ENCODE peak calls at places on chromosome 11, in nine cellular contexts. B is GM04504; C is effector memory CD8-positive, alpha-beta T cell; I is heart left ventricle; Q is EH; P is NCI-H1092 treated with DMSO at 0.1 percent for 48 hours; L is endothelial cell; G is astrocyte of the spinal cord; S is coronary artery. W is an unnamed sample.

GRCh38 chr11:102560555-102561011 is 30.0 kb upstream of the MMP7 start:
- DNase-seq in B (peak), C (no peak), I (no peak), Q (peak), P (no peak), L (no peak), G (peak), S (no peak), W (no peak)

GRCh38 chr11:2772544-2773031 is 72.8 kb upstream of the KCNQ1OT1 start:
- DNase-seq in B (peak), C (no peak), I (peak), Q (peak), P (no peak), L (peak), G (peak), S (peak), W (no peak)

GRCh38 chr11:90788956-90789355 is 566.1 kb upstream of the CHORDC1 start:
- DNase-seq in B (no peak), C (no peak), I (no peak), Q (no peak), P (no peak), L (no peak), G (no peak), S (no peak), W (no peak)

GRCh38 chr11:128696930-128697329 is 3.1 kb downstream of the FLI1 start:
- DNase-seq in B (no peak), C (no peak), I (no peak), Q (no peak), P (no peak), L (no peak), G (no peak), S (no peak), W (no peak)

GRCh38 chr11:5368502-5369043 is 15.0 kb upstream of the OR51M1 start:
- DNase-seq in B (no peak), C (no peak), I (no peak), Q (peak), P (no peak), L (no peak), G (no peak), S (no peak), W (no peak)

GRCh38 chr11:112637046-112637445 is 324.2 kb upstream of the NCAM1 start:
- DNase-seq in B (no peak), C (no peak), I (no peak), Q (no peak), P (no peak), L (no peak), G (no peak), S (no peak), W (peak)

GRCh38 chr11:118006153-118006534 is 19.9 kb downstream of the IL10RA start:
- DNase-seq in B (no peak), C (no peak), I (no peak), Q (no peak), P (no peak), L (no peak), G (no peak), S (no peak), W (no peak)

GRCh38 chr11:64661146-64661545 is 61.9 kb downstream of the NRXN2 start:
- DNase-seq in B (peak), C (no peak), I (peak), Q (peak), P (no peak), L (no peak), G (peak), S (peak), W (no peak)

GRCh38 chr11:19976281-19976941 is 183.9 kb downstream of the DBX1 start:
- DNase-seq in B (no peak), C (no peak), I (no peak), Q (no peak), P (no peak), L (no peak), G (no peak), S (no peak), W (no peak)

GRCh38 chr11:46238078-46238966 is 39.1 kb upstream of the CREB3L1 start:
- DNase-seq in B (no peak), C (peak), I (peak), Q (peak), P (peak), L (peak), G (peak), S (no peak), W (no peak)

GRCh38 chr11:68213135-68213515 is at the start of gene KMT5B:
- DNase-seq in B (peak), C (no peak), I (peak), Q (no peak), P (peak), L (no peak), G (peak), S (no peak), W (peak)

GRCh38 chr11:48088682-48089050 is 108.3 kb downstream of the PTPRJ start:
- DNase-seq in B (no peak), C (no peak), I (no peak), Q (no peak), P (peak), L (no peak), G (peak), S (no peak), W (no peak)

GRCh38 chr11:128283445-128283844 is 303.9 kb downstream of the ETS1 start:
- DNase-seq in B (no peak), C (no peak), I (no peak), Q (peak), P (no peak), L (no peak), G (no peak), S (no peak), W (no peak)

GRCh38 chr11:5349550-5349949 is 1.8 kb upstream of the OR51B6 start:
- DNase-seq in B (no peak), C (no peak), I (no peak), Q (no peak), P (no peak), L (no peak), G (no peak), S (no peak), W (no peak)

GRCh38 chr11:15625691-15626090 is 511.0 kb downstream of the INSC start:
- DNase-seq in B (no peak), C (no peak), I (no peak), Q (no peak), P (no peak), L (no peak), G (no peak), S (no peak), W (no peak)

GRCh38 chr11:46666516-46666915 is 33.9 kb downstream of the ARHGAP1 start:
- DNase-seq in B (no peak), C (no peak), I (no peak), Q (no peak), P (no peak), L (no peak), G (no peak), S (no peak), W (no peak)

GRCh38 chr11:57792870-57793269 is 31.3 kb downstream of the CTNND1 start:
- DNase-seq in B (no peak), C (no peak), I (no peak), Q (no peak), P (no peak), L (no peak), G (no peak), S (no peak), W (no peak)

GRCh38 chr11:65575568-65576231 is at the start of gene EHBP1L1:
- DNase-seq in B (no peak), C (peak), I (peak), Q (peak), P (no peak), L (peak), G (peak), S (peak), W (peak)

GRCh38 chr11:101127699-101128570 is 1.7 kb downstream of the PGR start:
- DNase-seq in B (no peak), C (no peak), I (peak), Q (no peak), P (no peak), L (peak), G (no peak), S (peak), W (no peak)

GRCh38 chr11:64888761-64889511 is 10.5 kb upstream of the EHD1 start:
- DNase-seq in B (no peak), C (no peak), I (peak), Q (no peak), P (no peak), L (no peak), G (no peak), S (no peak), W (no peak)

GRCh38 chr11:74684661-74685060 is 46.6 kb downstream of the CHRDL2 start:
- DNase-seq in B (no peak), C (no peak), I (no peak), Q (no peak), P (no peak), L (no peak), G (no peak), S (no peak), W (no peak)

GRCh38 chr11:46554205-46555162 is 39.3 kb downstream of the AMBRA1 start:
- DNase-seq in B (peak), C (no peak), I (no peak), Q (peak), P (no peak), L (no peak), G (peak), S (no peak), W (no peak)

GRCh38 chr11:76574406-76574805 is 96.1 kb downstream of the LRRC32 start:
- DNase-seq in B (no peak), C (no peak), I (no peak), Q (peak), P (no peak), L (no peak), G (peak), S (no peak), W (no peak)

GRCh38 chr11:76236092-76237026 is 30.1 kb upstream of the WNT11 start:
- DNase-seq in B (peak), C (no peak), I (peak), Q (peak), P (peak), L (no peak), G (no peak), S (no peak), W (peak)

GRCh38 chr11:47241740-47242400 is 6.7 kb downstream of the ACP2 start:
- DNase-seq in B (no peak), C (no peak), I (no peak), Q (peak), P (no peak), L (no peak), G (no peak), S (no peak), W (no peak)

GRCh38 chr11:118918686-118919280 is 6.9 kb downstream of the BCL9L start:
- DNase-seq in B (no peak), C (no peak), I (no peak), Q (peak), P (no peak), L (no peak), G (peak), S (no peak), W (no peak)

GRCh38 chr11:86177319-86177718 is 67.2 kb upstream of the EED start:
- DNase-seq in B (no peak), C (no peak), I (no peak), Q (no peak), P (no peak), L (no peak), G (no peak), S (no peak), W (no peak)

GRCh38 chr11:114317738-114318137 is 21.5 kb downstream of the NNMT start:
- DNase-seq in B (no peak), C (no peak), I (no peak), Q (peak), P (peak), L (peak), G (peak), S (no peak), W (no peak)

GRCh38 chr11:635945-636510 is 1.0 kb upstream of the DRD4 start:
- DNase-seq in B (no peak), C (no peak), I (no peak), Q (no peak), P (no peak), L (no peak), G (no peak), S (no peak), W (no peak)

GRCh38 chr11:104146421-104146820 is 17.5 kb downstream of the PDGFD start:
- DNase-seq in B (peak), C (no peak), I (no peak), Q (peak), P (peak), L (no peak), G (no peak), S (no peak), W (no peak)

GRCh38 chr11:28488336-28488735 is 380.1 kb downstream of the METTL15 start:
- DNase-seq in B (no peak), C (no peak), I (no peak), Q (no peak), P (no peak), L (no peak), G (no peak), S (no peak), W (no peak)

GRCh38 chr11:28649922-28650321 is 541.7 kb downstream of the METTL15 start:
- DNase-seq in B (no peak), C (no peak), I (no peak), Q (peak), P (no peak), L (no peak), G (peak), S (no peak), W (no peak)

GRCh38 chr11:21411114-21411513 is 741.7 kb downstream of the NELL1 start:
- DNase-seq in B (no peak), C (no peak), I (no peak), Q (no peak), P (no peak), L (no peak), G (no peak), S (no peak), W (no peak)

GRCh38 chr11:130711193-130711592 is 205.1 kb downstream of the SNX19 start:
- DNase-seq in B (no peak), C (no peak), I (no peak), Q (no peak), P (no peak), L (no peak), G (no peak), S (no peak), W (no peak)

GRCh38 chr11:64298966-64299846 is 952 bp upstream of the CATSPERZ start:
- DNase-seq in B (no peak), C (no peak), I (peak), Q (peak), P (peak), L (no peak), G (no peak), S (no peak), W (peak)

W was measured in C1 segment of cervical spinal cord.